ENCODE peak calls at places on chromosomes 5 and 9, in nine cellular contexts. One of them, this sample, is unnamed.

GRCh38 chr5:68200288-68200687 is 15.3 kb upstream of the PIK3R1 start:
- DNase-seq in right atrium auricular region: no peak
- DNase-seq in astrocyte: no peak
- DNase-seq in psoas muscle: no peak
- DNase-seq in AG04449: no peak
- DNase-seq in pancreas: no peak
- DNase-seq in bronchial epithelial cell: no peak
- DNase-seq in GM12878: no peak
- DNase-seq in activated CD8-positive, alpha-beta T cell treated with anti-CD3 and anti-CD28 coated beads for 36 hours: no peak
- DNase-seq in this sample: no peak

GRCh38 chr9:14710804-14711203 is 11.7 kb downstream of the CER1 start:
- DNase-seq in astrocyte: peak; percentile 42
- DNase-seq in bronchial epithelial cell: peak; percentile 80
- DNase-seq in activated CD8-positive, alpha-beta T cell treated with anti-CD3 and anti-CD28 coated beads for 36 hours: no peak
- DNase-seq in psoas muscle: no peak
- DNase-seq in right atrium auricular region: no peak
- DNase-seq in pancreas: no peak
- DNase-seq in GM12878: no peak
- DNase-seq in AG04449: peak; percentile 26
- DNase-seq in this sample: no peak

GRCh38 chr9:29999645-30000044 is 2384.8 kb upstream of the ACO1 start:
- DNase-seq in right atrium auricular region: no peak
- DNase-seq in activated CD8-positive, alpha-beta T cell treated with anti-CD3 and anti-CD28 coated beads for 36 hours: no peak
- DNase-seq in GM12878: no peak
- DNase-seq in astrocyte: no peak
- DNase-seq in AG04449: no peak
- DNase-seq in bronchial epithelial cell: no peak
- DNase-seq in pancreas: no peak
- DNase-seq in psoas muscle: no peak
- DNase-seq in this sample: no peak

GRCh38 chr5:124634228-124634819 is 112.1 kb downstream of the ZNF608 start:
- DNase-seq in pancreas: no peak
- DNase-seq in GM12878: no peak
- DNase-seq in psoas muscle: no peak
- DNase-seq in bronchial epithelial cell: no peak
- DNase-seq in AG04449: no peak
- DNase-seq in right atrium auricular region: no peak
- DNase-seq in astrocyte: peak; percentile 61
- DNase-seq in activated CD8-positive, alpha-beta T cell treated with anti-CD3 and anti-CD28 coated beads for 36 hours: no peak
- DNase-seq in this sample: no peak

GRCh38 chr9:105390901-105391300 is 56.9 kb upstream of the FSD1L start:
- DNase-seq in psoas muscle: no peak
- DNase-seq in right atrium auricular region: no peak
- DNase-seq in AG04449: no peak
- DNase-seq in bronchial epithelial cell: no peak
- DNase-seq in GM12878: no peak
- DNase-seq in activated CD8-positive, alpha-beta T cell treated with anti-CD3 and anti-CD28 coated beads for 36 hours: no peak
- DNase-seq in pancreas: no peak
- DNase-seq in astrocyte: no peak
- DNase-seq in this sample: no peak

GRCh38 chr5:69024241-69024651 is 69.6 kb upstream of the SLC30A5 start:
- DNase-seq in astrocyte: peak; percentile 5
- DNase-seq in AG04449: no peak
- DNase-seq in activated CD8-positive, alpha-beta T cell treated with anti-CD3 and anti-CD28 coated beads for 36 hours: peak; percentile 24
- DNase-seq in psoas muscle: no peak
- DNase-seq in pancreas: peak; percentile 18
- DNase-seq in GM12878: no peak
- DNase-seq in right atrium auricular region: no peak
- DNase-seq in bronchial epithelial cell: peak; percentile 58
- DNase-seq in this sample: no peak

GRCh38 chr5:74095871-74096270 is 469.9 kb downstream of the ARHGEF28 start:
- DNase-seq in right atrium auricular region: no peak
- DNase-seq in pancreas: no peak
- DNase-seq in astrocyte: peak; percentile 42
- DNase-seq in AG04449: peak; percentile 77
- DNase-seq in activated CD8-positive, alpha-beta T cell treated with anti-CD3 and anti-CD28 coated beads for 36 hours: no peak
- DNase-seq in bronchial epithelial cell: peak; percentile 53
- DNase-seq in psoas muscle: no peak
- DNase-seq in GM12878: no peak
- DNase-seq in this sample: no peak

GRCh38 chr9:38066167-38066906 is 2.7 kb downstream of the SHB start:
- DNase-seq in pancreas: no peak
- DNase-seq in AG04449: no peak
- DNase-seq in psoas muscle: no peak
- DNase-seq in GM12878: no peak
- DNase-seq in right atrium auricular region: no peak
- DNase-seq in activated CD8-positive, alpha-beta T cell treated with anti-CD3 and anti-CD28 coated beads for 36 hours: no peak
- DNase-seq in astrocyte: no peak
- DNase-seq in bronchial epithelial cell: peak; percentile 62
- DNase-seq in this sample: no peak

GRCh38 chr9:518540-518939 is 303.9 kb downstream of the DOCK8 start:
- DNase-seq in right atrium auricular region: no peak
- DNase-seq in GM12878: no peak
- DNase-seq in activated CD8-positive, alpha-beta T cell treated with anti-CD3 and anti-CD28 coated beads for 36 hours: no peak
- DNase-seq in psoas muscle: no peak
- DNase-seq in astrocyte: no peak
- DNase-seq in bronchial epithelial cell: no peak
- DNase-seq in AG04449: no peak
- DNase-seq in pancreas: no peak
- DNase-seq in this sample: no peak

GRCh38 chr5:35478856-35479682 is 138.6 kb upstream of the SPEF2 start:
- DNase-seq in activated CD8-positive, alpha-beta T cell treated with anti-CD3 and anti-CD28 coated beads for 36 hours: no peak
- DNase-seq in astrocyte: peak; percentile 48
- DNase-seq in bronchial epithelial cell: peak; percentile 54
- DNase-seq in GM12878: no peak
- DNase-seq in AG04449: no peak
- DNase-seq in right atrium auricular region: no peak
- DNase-seq in psoas muscle: no peak
- DNase-seq in pancreas: no peak
- DNase-seq in this sample: no peak

GRCh38 chr9:90559075-90560073 is 83.2 kb downstream of the DIRAS2 start:
- DNase-seq in pancreas: no peak
- DNase-seq in psoas muscle: no peak
- DNase-seq in AG04449: no peak
- DNase-seq in bronchial epithelial cell: no peak
- DNase-seq in GM12878: no peak
- DNase-seq in astrocyte: no peak
- DNase-seq in right atrium auricular region: no peak
- DNase-seq in activated CD8-positive, alpha-beta T cell treated with anti-CD3 and anti-CD28 coated beads for 36 hours: no peak
- DNase-seq in this sample: no peak

GRCh38 chr5:88659529-88660325 is 223.3 kb downstream of the MEF2C start:
- DNase-seq in bronchial epithelial cell: no peak
- DNase-seq in GM12878: no peak
- DNase-seq in psoas muscle: no peak
- DNase-seq in right atrium auricular region: no peak
- DNase-seq in AG04449: no peak
- DNase-seq in pancreas: no peak
- DNase-seq in activated CD8-positive, alpha-beta T cell treated with anti-CD3 and anti-CD28 coated beads for 36 hours: no peak
- DNase-seq in astrocyte: peak; percentile 48
- DNase-seq in this sample: peak; percentile 68

GRCh38 chr9:88537743-88538055 is 2.7 kb downstream of the NXNL2 start:
- DNase-seq in AG04449: no peak
- DNase-seq in astrocyte: peak; percentile 72
- DNase-seq in pancreas: no peak
- DNase-seq in psoas muscle: peak; percentile 28
- DNase-seq in bronchial epithelial cell: peak; percentile 2
- DNase-seq in right atrium auricular region: peak; percentile 95
- DNase-seq in activated CD8-positive, alpha-beta T cell treated with anti-CD3 and anti-CD28 coated beads for 36 hours: peak; percentile 64
- DNase-seq in GM12878: no peak
- DNase-seq in this sample: peak; percentile 60

GRCh38 chr9:95834281-95834907 is 41.1 kb upstream of the ERCC6L2 start:
- DNase-seq in AG04449: no peak
- DNase-seq in right atrium auricular region: no peak
- DNase-seq in pancreas: no peak
- DNase-seq in psoas muscle: no peak
- DNase-seq in activated CD8-positive, alpha-beta T cell treated with anti-CD3 and anti-CD28 coated beads for 36 hours: peak; percentile 26
- DNase-seq in GM12878: no peak
- DNase-seq in astrocyte: peak; percentile 79
- DNase-seq in bronchial epithelial cell: no peak
- DNase-seq in this sample: no peak

GRCh38 chr9:81031422-81032029 is 657.8 kb downstream of the TLE1 start:
- DNase-seq in psoas muscle: no peak
- DNase-seq in activated CD8-positive, alpha-beta T cell treated with anti-CD3 and anti-CD28 coated beads for 36 hours: no peak
- DNase-seq in AG04449: no peak
- DNase-seq in right atrium auricular region: no peak
- DNase-seq in bronchial epithelial cell: peak; percentile 86
- DNase-seq in astrocyte: peak; percentile 37
- DNase-seq in pancreas: peak; percentile 40
- DNase-seq in GM12878: no peak
- DNase-seq in this sample: no peak

GRCh38 chr5:172444110-172444510 is 10.2 kb downstream of the SH3PXD2B start:
- DNase-seq in psoas muscle: no peak
- DNase-seq in right atrium auricular region: no peak
- DNase-seq in AG04449: no peak
- DNase-seq in activated CD8-positive, alpha-beta T cell treated with anti-CD3 and anti-CD28 coated beads for 36 hours: no peak
- DNase-seq in pancreas: no peak
- DNase-seq in GM12878: no peak
- DNase-seq in astrocyte: peak; percentile 94
- DNase-seq in bronchial epithelial cell: peak; percentile 80
- DNase-seq in this sample: no peak

GRCh38 chr5:173291722-173292658 is 36.2 kb downstream of the STC2 start:
- DNase-seq in right atrium auricular region: no peak
- DNase-seq in pancreas: no peak
- DNase-seq in activated CD8-positive, alpha-beta T cell treated with anti-CD3 and anti-CD28 coated beads for 36 hours: no peak
- DNase-seq in astrocyte: no peak
- DNase-seq in AG04449: no peak
- DNase-seq in GM12878: peak; percentile 37
- DNase-seq in bronchial epithelial cell: peak; percentile 86
- DNase-seq in psoas muscle: no peak
- DNase-seq in this sample: no peak

GRCh38 chr5:141050622-141051525 is at the start of gene PCDHB1:
- DNase-seq in psoas muscle: no peak
- DNase-seq in pancreas: peak; percentile 36
- DNase-seq in right atrium auricular region: no peak
- DNase-seq in AG04449: no peak
- DNase-seq in GM12878: no peak
- DNase-seq in astrocyte: no peak
- DNase-seq in bronchial epithelial cell: no peak
- DNase-seq in activated CD8-positive, alpha-beta T cell treated with anti-CD3 and anti-CD28 coated beads for 36 hours: no peak
- DNase-seq in this sample: no peak

GRCh38 chr5:64506567-64507321 is 929 bp downstream of the RGS7BP start:
- DNase-seq in AG04449: no peak
- DNase-seq in pancreas: no peak
- DNase-seq in astrocyte: no peak
- DNase-seq in right atrium auricular region: no peak
- DNase-seq in psoas muscle: no peak
- DNase-seq in GM12878: no peak
- DNase-seq in activated CD8-positive, alpha-beta T cell treated with anti-CD3 and anti-CD28 coated beads for 36 hours: no peak
- DNase-seq in bronchial epithelial cell: no peak
- DNase-seq in this sample: no peak

DNA sequence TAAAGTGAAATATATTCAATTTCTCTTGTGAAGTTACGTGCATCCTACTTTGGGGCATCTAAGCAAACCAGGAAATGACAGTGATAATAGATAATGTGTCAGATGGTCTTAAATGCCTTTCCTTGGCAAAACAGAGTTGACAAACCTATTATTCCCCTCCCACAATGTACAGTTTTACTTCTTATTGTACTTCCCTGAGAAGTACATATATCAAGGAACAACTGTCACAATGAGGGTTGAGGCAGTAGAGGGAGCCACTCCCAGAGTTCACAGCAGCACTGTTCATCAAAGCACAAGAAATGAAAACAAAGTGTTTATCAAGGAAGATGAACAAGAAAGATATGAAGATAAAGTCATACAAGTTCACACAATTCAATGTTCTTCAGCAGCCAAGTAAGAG is 41.1 kb downstream of the ELAVL2 start:
- DNase-seq in bronchial epithelial cell: no peak
- DNase-seq in AG04449: no peak
- DNase-seq in GM12878: no peak
- DNase-seq in pancreas: no peak
- DNase-seq in right atrium auricular region: no peak
- DNase-seq in psoas muscle: no peak
- DNase-seq in astrocyte: no peak
- DNase-seq in activated CD8-positive, alpha-beta T cell treated with anti-CD3 and anti-CD28 coated beads for 36 hours: no peak
- DNase-seq in this sample: no peak
- TF ChIP-seq CTCF in bronchial epithelial cell: no peak
- TF ChIP-seq CTCF in AG04449: no peak
- TF ChIP-seq CTCF in GM12878: no peak
- TF ChIP-seq CTCF in pancreas: no peak
- TF ChIP-seq CTCF in right atrium auricular region: no peak
- TF ChIP-seq CTCF in psoas muscle: no peak
- TF ChIP-seq CTCF in astrocyte: no peak
- TF ChIP-seq CTCF in activated CD8-positive, alpha-beta T cell treated with anti-CD3 and anti-CD28 coated beads for 36 hours: no peak
- TF ChIP-seq CTCF in this sample: no peak

DNA sequence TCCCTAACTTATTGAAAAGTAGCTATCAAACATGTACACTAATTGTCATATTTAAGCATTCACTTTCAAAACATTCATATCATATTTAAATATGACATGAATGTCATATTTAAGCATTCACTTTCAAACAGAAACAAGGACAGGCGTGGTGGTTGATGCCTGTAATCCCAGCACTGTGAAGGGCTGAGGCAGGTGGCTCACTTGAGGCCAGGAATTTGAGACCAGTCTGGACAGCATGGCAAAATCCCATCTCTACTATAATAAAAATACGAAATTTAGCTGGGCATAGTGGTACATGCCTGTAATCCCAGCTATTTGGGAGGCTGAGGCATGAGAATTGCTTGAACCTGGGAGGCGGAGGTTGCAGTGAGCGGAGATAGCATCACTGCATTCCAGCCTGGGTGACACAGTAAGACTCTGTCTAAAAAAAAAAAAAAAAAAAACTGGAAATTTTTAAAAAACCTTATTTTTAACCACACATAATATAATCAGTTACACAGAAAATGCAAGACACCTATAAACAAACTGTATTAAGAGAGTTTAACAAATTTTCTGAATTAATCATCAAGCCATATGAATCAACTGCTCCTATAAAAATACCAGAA is 88.1 kb downstream of the LPAR1 start:
- DNase-seq in pancreas: no peak
- DNase-seq in AG04449: no peak
- DNase-seq in bronchial epithelial cell: no peak
- DNase-seq in psoas muscle: no peak
- DNase-seq in activated CD8-positive, alpha-beta T cell treated with anti-CD3 and anti-CD28 coated beads for 36 hours: no peak
- DNase-seq in astrocyte: peak; percentile 37
- DNase-seq in right atrium auricular region: no peak
- DNase-seq in GM12878: no peak
- DNase-seq in this sample: no peak
- TF ChIP-seq CTCF in pancreas: no peak
- TF ChIP-seq CTCF in AG04449: no peak
- TF ChIP-seq CTCF in bronchial epithelial cell: no peak
- TF ChIP-seq CTCF in psoas muscle: no peak
- TF ChIP-seq CTCF in activated CD8-positive, alpha-beta T cell treated with anti-CD3 and anti-CD28 coated beads for 36 hours: no peak
- TF ChIP-seq CTCF in astrocyte: no peak
- TF ChIP-seq CTCF in right atrium auricular region: no peak
- TF ChIP-seq CTCF in GM12878: no peak
- TF ChIP-seq CTCF in this sample: no peak

GRCh38 chr5:143148461-143149170 is 254.9 kb downstream of the NR3C1 start:
- DNase-seq in GM12878: no peak
- DNase-seq in bronchial epithelial cell: peak; percentile 78
- DNase-seq in AG04449: no peak
- DNase-seq in activated CD8-positive, alpha-beta T cell treated with anti-CD3 and anti-CD28 coated beads for 36 hours: no peak
- DNase-seq in pancreas: no peak
- DNase-seq in astrocyte: peak; percentile 38
- DNase-seq in psoas muscle: peak; percentile 26
- DNase-seq in right atrium auricular region: no peak
- DNase-seq in this sample: no peak
- TF ChIP-seq CTCF in GM12878: no peak
- TF ChIP-seq CTCF in bronchial epithelial cell: no peak
- TF ChIP-seq CTCF in AG04449: no peak
- TF ChIP-seq CTCF in activated CD8-positive, alpha-beta T cell treated with anti-CD3 and anti-CD28 coated beads for 36 hours: no peak
- TF ChIP-seq CTCF in pancreas: no peak
- TF ChIP-seq CTCF in astrocyte: no peak
- TF ChIP-seq CTCF in psoas muscle: no peak
- TF ChIP-seq CTCF in right atrium auricular region: no peak
- TF ChIP-seq CTCF in this sample: no peak

GRCh38 chr5:76403713-76403962 is 553 bp downstream of the IQGAP2 start:
- DNase-seq in AG04449: no peak
- DNase-seq in psoas muscle: no peak
- DNase-seq in GM12878: no peak
- DNase-seq in bronchial epithelial cell: no peak
- DNase-seq in astrocyte: no peak
- DNase-seq in activated CD8-positive, alpha-beta T cell treated with anti-CD3 and anti-CD28 coated beads for 36 hours: no peak
- DNase-seq in right atrium auricular region: no peak
- DNase-seq in pancreas: no peak
- DNase-seq in this sample: no peak
- TF ChIP-seq CTCF in AG04449: no peak
- TF ChIP-seq CTCF in psoas muscle: no peak
- TF ChIP-seq CTCF in GM12878: no peak
- TF ChIP-seq CTCF in bronchial epithelial cell: no peak
- TF ChIP-seq CTCF in astrocyte: no peak
- TF ChIP-seq CTCF in activated CD8-positive, alpha-beta T cell treated with anti-CD3 and anti-CD28 coated beads for 36 hours: no peak
- TF ChIP-seq CTCF in right atrium auricular region: no peak
- TF ChIP-seq CTCF in pancreas: no peak
- TF ChIP-seq CTCF in this sample: peak; percentile 40